ENCODE peak calls at places on chromosomes 4 and X, in four cellular contexts. N is pulmonary artery endothelial cell, X is HuH-7, H is astrocyte of the cerebellum. D is an unnamed sample.

GRCh38 chr4:26803462-26803861 is 57.2 kb upstream of the STIM2 start:
- DNase-seq in H (no peak), X (no peak), N (no peak), D (peak)

GRCh38 chr4:6278801-6279197 is 9.1 kb downstream of the WFS1 start:
- DNase-seq in N (peak), H (no peak), X (peak), D (no peak)

GRCh38 chr4:108556588-108557200 is 63.7 kb upstream of the RPL34 start:
- DNase-seq in H (no peak), X (no peak), N (no peak), D (no peak)

GRCh38 chr4:138090145-138090917 is 151.8 kb downstream of the SLC7A11 start:
- DNase-seq in H (peak), X (peak), N (peak), D (peak)

GRCh38 chr4:91734682-91735081 is 569.1 kb upstream of the GRID2 start:
- DNase-seq in N (no peak), X (no peak), H (no peak), D (no peak)

GRCh38 chr4:173371292-173372192 is 788 bp downstream of the SAP30 start:
- DNase-seq in N (peak), X (peak), H (no peak), D (peak)

GRCh38 chr4:38857354-38858096 is 908 bp upstream of the TLR6 start:
- DNase-seq in X (no peak), N (peak), H (peak), D (no peak)

GRCh38 chrX:119516157-119516702 is 48.0 kb downstream of the SLC25A5 start:
- DNase-seq in X (peak), N (peak), H (peak), D (peak)

GRCh38 chr4:186819357-186820086 is 95.9 kb upstream of the FAT1 start:
- DNase-seq in N (no peak), H (no peak), X (no peak), D (no peak)

GRCh38 chr4:165331823-165332222 is 4.4 kb downstream of the MSMO1 start:
- DNase-seq in X (no peak), N (no peak), H (no peak), D (no peak)

GRCh38 chr4:119106036-119107000 is 29.3 kb upstream of the MYOZ2 start:
- DNase-seq in H (no peak), N (no peak), X (no peak), D (no peak)

GRCh38 chr4:148881860-148882643 is 439.8 kb upstream of the NR3C2 start:
- DNase-seq in X (no peak), H (no peak), N (no peak), D (peak)

GRCh38 chr4:83455300-83456183 is at the start of the genes HELQ and MRPS18C:
- DNase-seq in N (peak), H (peak), X (peak), D (peak)

GRCh38 chr4:11485926-11486325 is 57.2 kb upstream of the HS3ST1 start:
- DNase-seq in H (no peak), N (no peak), X (no peak), D (no peak)

GRCh38 chr4:179472164-179472563 is 2029.9 kb upstream of the AGA start:
- DNase-seq in X (no peak), N (no peak), H (no peak), D (no peak)

GRCh38 chrX:83511208-83511607 is 3.1 kb downstream of the POU3F4 start:
- DNase-seq in X (no peak), H (no peak), N (no peak), D (no peak)

D was measured in neuronal stem cell.